ENCODE peak calls at places on chromosome 10, in six cellular contexts. O, L, F, X, C and V are unnamed samples.
A peak's percentile ranks its signal among the peaks of the same experiment; 100 is the strongest.

GRCh38 chr10:63365976-63366765 is 99.6 kb downstream of the JMJD1C start:
- DNase-seq in C (no peak), X (no peak), O (no peak), L (no peak), F (no peak), V (no peak)

GRCh38 chr10:114403545-114404161 is 649 bp downstream of the AFAP1L2 start:
- DNase-seq in F (peak; percentile 62), O (no peak), C (peak; percentile 33), X (no peak), L (no peak), V (peak; percentile 79)

GRCh38 chr10:95290801-95291633 is at the start of gene PDLIM1:
- DNase-seq in X (peak; percentile 46), F (peak; percentile 84), C (peak; percentile 72), O (peak; percentile 95), L (no peak), V (peak; percentile 94)

GRCh38 chr10:46289209-46289810 is 2.5 kb downstream of the ANTXRL start:
- DNase-seq in L (no peak), F (no peak), C (no peak), X (no peak), O (no peak), V (no peak)

GRCh38 chr10:43236176-43236850 is 30.6 kb downstream of the RASGEF1A start:
- DNase-seq in L (no peak), O (peak; percentile 75), F (no peak), X (no peak), C (no peak), V (peak; percentile 34)

GRCh38 chr10:66292456-66292855 is 633.4 kb upstream of the LRRTM3 start:
- DNase-seq in C (no peak), X (no peak), F (no peak), L (no peak), O (no peak), V (no peak)

GRCh38 chr10:49465717-49466116 is 69.8 kb upstream of the DRGX start:
- DNase-seq in X (no peak), L (no peak), O (no peak), C (no peak), F (no peak), V (no peak)

GRCh38 chr10:46286991-46287693 is at the start of gene ANTXRL:
- DNase-seq in F (no peak), L (no peak), C (no peak), O (peak; percentile 69), X (no peak), V (no peak)

GRCh38 chr10:5528989-5529701 is 4.4 kb downstream of the CALML3 start:
- DNase-seq in L (no peak), C (no peak), O (peak; percentile 76), F (peak; percentile 32), X (no peak), V (no peak)

GRCh38 chr10:96417432-96417831 is 58.6 kb upstream of the OPALIN start:
- DNase-seq in O (no peak), X (peak; percentile 61), L (no peak), C (no peak), F (no peak), V (no peak)

GRCh38 chr10:85446852-85447251 is 919.7 kb downstream of the GRID1 start:
- DNase-seq in C (no peak), X (no peak), F (no peak), L (no peak), O (no peak), V (no peak)

GRCh38 chr10:75111906-75112703 is 649 bp downstream of the SAMD8 start:
- DNase-seq in C (peak; percentile 60), O (peak; percentile 90), L (no peak), X (no peak), F (peak; percentile 73), V (peak; percentile 85)

GRCh38 chr10:91634246-91634645 is 1.4 kb upstream of the PPP1R3C start:
- DNase-seq in L (no peak), F (no peak), X (no peak), O (no peak), C (no peak), V (no peak)

GRCh38 chr10:77641788-77642397 is 4.3 kb upstream of the KCNMA1 start:
- DNase-seq in C (peak; percentile 78), X (peak; percentile 61), L (no peak), F (peak; percentile 59), O (no peak), V (no peak)

GRCh38 chr10:119496282-119496681 is 46.2 kb downstream of the RGS10 start:
- DNase-seq in X (peak; percentile 69), O (no peak), C (no peak), F (no peak), L (no peak), V (peak; percentile 24)

GRCh38 chr10:6061056-6061455 is 1.1 kb downstream of the IL2RA start:
- DNase-seq in L (no peak), O (peak; percentile 39), C (no peak), F (no peak), X (no peak), V (no peak)

GRCh38 chr10:117260094-117260493 is 19.2 kb downstream of the SLC18A2 start:
- DNase-seq in L (no peak), X (no peak), F (no peak), C (no peak), O (no peak), V (no peak)

GRCh38 chr10:2980791-2981360 is 86.5 kb upstream of the PFKP start:
- DNase-seq in O (no peak), F (no peak), L (no peak), C (peak; percentile 34), X (no peak), V (no peak)

GRCh38 chr10:20221353-20221752 is 405.1 kb downstream of the PLXDC2 start:
- DNase-seq in L (no peak), F (no peak), O (no peak), C (no peak), X (no peak), V (no peak)

GRCh38 chr10:110016037-110016436 is 8.3 kb downstream of the ADD3 start:
- DNase-seq in C (peak; percentile 52), F (no peak), X (no peak), L (no peak), O (no peak), V (no peak)

GRCh38 chr10:127577376-127577775 is 28.3 kb downstream of the NPS start:
- DNase-seq in O (no peak), X (peak; percentile 24), L (no peak), C (no peak), F (no peak), V (no peak)

GRCh38 chr10:123666318-123667291 is at the start of gene GPR26:
- DNase-seq in C (no peak), F (no peak), L (no peak), X (no peak), O (no peak), V (no peak)

GRCh38 chr10:13234172-13234571 is at the start of gene UCMA:
- DNase-seq in O (peak; percentile 78), F (no peak), L (no peak), C (no peak), X (no peak), V (no peak)

GRCh38 chr10:117972168-117972822 is 74.4 kb downstream of the RAB11FIP2 start:
- DNase-seq in C (no peak), O (no peak), X (no peak), F (no peak), L (no peak), V (no peak)

GRCh38 chr10:34580643-34581042 is 234.5 kb downstream of the PARD3 start:
- DNase-seq in X (peak; percentile 45), L (no peak), C (peak; percentile 81), F (no peak), O (no peak), V (no peak)

GRCh38 chr10:83372646-83373045 is 766.7 kb upstream of the GHITM start:
- DNase-seq in X (no peak), F (no peak), L (no peak), O (no peak), C (no peak), V (no peak)

GRCh38 chr10:94630017-94630688 is 53.4 kb upstream of the CYP2C18 start:
- DNase-seq in C (peak; percentile 43), F (no peak), L (no peak), X (peak; percentile 11), O (no peak), V (no peak)

GRCh38 chr10:125515571-125515970 is 167.4 kb downstream of the TEX36 start:
- DNase-seq in C (no peak), O (no peak), L (no peak), X (no peak), F (no peak), V (no peak)

GRCh38 chr10:59808896-59809643 is 55.8 kb upstream of the MRLN start:
- DNase-seq in L (peak; percentile 28), X (peak; percentile 57), F (peak; percentile 84), C (peak; percentile 66), O (no peak), V (peak; percentile 80)

GRCh38 chr10:108424656-108425055 is 1260.2 kb upstream of the SORCS1 start:
- DNase-seq in F (no peak), C (no peak), O (no peak), L (no peak), X (no peak), V (no peak)